ENCODE peak calls at places on chromosomes 7 and 10, in ten cellular contexts. I is choroid plexus epithelial cell; Q is fibroblast of pulmonary artery; K is naive B cell; C is A549; H is stromal cell of bone marrow; B is AML-193; F is CD8-positive, alpha-beta memory T cell; M is LHCN-M2; G is H9. V is an unnamed sample.

GRCh38 chr7:25262586-25262985 is 34.3 kb upstream of the NPVF start:
- DNase-seq in I (peak; percentile 35), Q (peak; percentile 29), K (no peak), C (no peak), H (no peak), B (no peak), F (no peak), M (peak; percentile 39), G (no peak), V (no peak)

GRCh38 chr7:23530901-23531793 is 634 bp downstream of the TRA2A start:
- DNase-seq in I (peak; percentile 74), Q (peak; percentile 73), K (peak; percentile 49), C (peak; percentile 62), H (peak; percentile 41), B (peak; percentile 25), F (peak; percentile 72), M (peak; percentile 72), G (peak; percentile 45), V (peak; percentile 54)

GRCh38 chr7:138008588-138009349 is 6.9 kb upstream of the CREB3L2 start:
- DNase-seq in I (peak; percentile 85), Q (peak; percentile 83), K (peak; percentile 52), C (peak; percentile 36), H (peak; percentile 64), B (peak; percentile 66), F (peak; percentile 54), M (peak; percentile 80), G (peak; percentile 52), V (no peak)

GRCh38 chr10:81414038-81414437 is 461.0 kb upstream of the NRG3 start:
- DNase-seq in I (no peak), Q (no peak), K (no peak), C (no peak), H (no peak), B (no peak), F (no peak), M (no peak), G (peak; percentile 62), V (no peak)

GRCh38 chr10:28302012-28302667 is 724 bp downstream of the MPP7 start:
- DNase-seq in I (peak; percentile 29), Q (peak; percentile 22), K (no peak), C (peak; percentile 6), H (peak; percentile 16), B (no peak), F (no peak), M (peak; percentile 53), G (no peak), V (no peak)

GRCh38 chr10:30433286-30433778 is 652 bp upstream of the MAP3K8 start:
- DNase-seq in I (peak; percentile 88), Q (peak; percentile 86), K (no peak), C (peak; percentile 59), H (no peak), B (peak; percentile 52), F (peak; percentile 66), M (peak; percentile 40), G (peak; percentile 74), V (peak; percentile 86)

GRCh38 chr10:12657489-12657888 is 308.1 kb downstream of the CAMK1D start:
- DNase-seq in I (no peak), Q (no peak), K (no peak), C (no peak), H (no peak), B (no peak), F (no peak), M (no peak), G (no peak), V (no peak)

GRCh38 chr10:130341325-130341724 is 205.1 kb downstream of the GLRX3 start:
- DNase-seq in I (no peak), Q (no peak), K (no peak), C (no peak), H (no peak), B (no peak), F (no peak), M (no peak), G (peak; percentile 71), V (peak; percentile 53)

GRCh38 chr10:91540714-91541113 is 92.2 kb downstream of the PPP1R3C start:
- DNase-seq in I (no peak), Q (no peak), K (no peak), C (no peak), H (no peak), B (no peak), F (no peak), M (peak; percentile 47), G (no peak), V (no peak)

GRCh38 chr7:74199551-74200355 is 10.1 kb upstream of the LAT2 start:
- DNase-seq in I (peak; percentile 47), Q (no peak), K (no peak), C (no peak), H (no peak), B (no peak), F (no peak), M (peak; percentile 61), G (peak; percentile 46), V (no peak)

V was measured in left ventricle myocardium superior.